ENCODE peak calls at places on chromosomes 11 and 22, in four cellular contexts. I, E, Q and J are unnamed samples.

GRCh38 chr11:2555891-2556290 is 111.1 kb downstream of the KCNQ1 start:
- DNase-seq in E (no peak), I (no peak), Q (no peak), J (no peak)

GRCh38 chr11:2115308-2115707 is 23.9 kb downstream of the IGF2 start:
- DNase-seq in I (no peak), Q (no peak), E (no peak), J (no peak)

GRCh38 chr11:116605543-116605942 is 167.2 kb downstream of the BUD13 start:
- DNase-seq in I (no peak), Q (no peak), E (no peak), J (peak; percentile 7)

GRCh38 chr11:120710354-120711187 is 199.0 kb downstream of the GRIK4 start:
- DNase-seq in E (peak; percentile 80), Q (peak; percentile 83), I (no peak), J (peak; percentile 95)

GRCh38 chr11:113992459-113993105 is 17.7 kb downstream of the HTR3A start:
- DNase-seq in E (no peak), I (no peak), Q (no peak), J (no peak)

GRCh38 chr11:1402355-1402754 is 12.6 kb downstream of the BRSK2 start:
- DNase-seq in Q (no peak), E (no peak), I (no peak), J (no peak)

GRCh38 chr11:2912498-2912897 is 16.7 kb downstream of the PHLDA2 start:
- DNase-seq in Q (no peak), I (no peak), E (peak; percentile 99), J (peak; percentile 64)

GRCh38 chr22:46381142-46381541 is 45.6 kb downstream of the TRMU start:
- DNase-seq in Q (no peak), E (no peak), I (no peak), J (no peak)

GRCh38 chr11:35750315-35750714 is 87.7 kb downstream of the TRIM44 start:
- DNase-seq in E (no peak), Q (no peak), I (no peak), J (no peak)

GRCh38 chr22:42357221-42357620 is 75.0 kb downstream of the NFAM1 start:
- DNase-seq in I (no peak), E (no peak), Q (no peak), J (no peak)

GRCh38 chr11:35363246-35364100 is 55.9 kb downstream of the SLC1A2 start:
- DNase-seq in E (no peak), Q (no peak), I (no peak), J (peak; percentile 43)

GRCh38 chr11:12961615-12962014 is 47.5 kb upstream of the RASSF10 start:
- DNase-seq in Q (no peak), E (no peak), I (no peak), J (peak; percentile 50)

GRCh38 chr11:67522844-67523555 is at the start of gene CABP2:
- DNase-seq in I (no peak), Q (no peak), E (no peak), J (no peak)

GRCh38 chr11:96335389-96335788 is 7.6 kb downstream of the MAML2 start:
- DNase-seq in I (no peak), Q (no peak), E (no peak), J (no peak)

GRCh38 chr11:70302086-70302752 is 31.7 kb downstream of the PPFIA1 start:
- DNase-seq in E (no peak), I (no peak), Q (peak; percentile 35), J (no peak)

GRCh38 chr11:100925935-100926334 is 203.7 kb downstream of the PGR start:
- DNase-seq in E (no peak), I (no peak), Q (no peak), J (peak; percentile 34)

GRCh38 chr11:6321961-6322362 is 1.7 kb upstream of the CAVIN3 start:
- DNase-seq in E (no peak), Q (no peak), I (no peak), J (peak; percentile 33)

GRCh38 chr11:16856022-16856471 is 117.6 kb downstream of the C11orf58 start:
- DNase-seq in Q (no peak), I (no peak), E (no peak), J (no peak)

GRCh38 chr11:64878223-64878493 is 263 bp downstream of the EHD1 start:
- DNase-seq in I (no peak), E (peak; percentile 71), Q (no peak), J (no peak)

GRCh38 chr11:121887564-121887963 is 228.5 kb downstream of the BLID start:
- DNase-seq in I (no peak), E (no peak), Q (no peak), J (no peak)

GRCh38 chr11:126162286-126163030 is 49.0 kb downstream of the RPUSD4 start:
- DNase-seq in I (no peak), E (no peak), Q (no peak), J (no peak)